ENCODE peak calls at places on chromosomes 5 and 9, in six cellular contexts. A is AG08396; D is activated T-cell treated with anti-CD3 and anti-CD28 coated beads, Interleukin-2, amount 50 U/mL, for 48 hours; O is iris pigment epithelial cell; B is islet precursor cell; V is T-cell. I is an unnamed sample.
A peak's percentile ranks its signal among the peaks of the same experiment; 100 is the strongest.

GRCh38 chr5:144832416-144832815 is 661.7 kb downstream of the KCTD16 start:
- DNase-seq in A (no peak), D (no peak), O (peak; percentile 9), B (no peak), V (no peak), I (no peak)

GRCh38 chr5:116528519-116529234 is 45.9 kb downstream of the SEMA6A start:
- DNase-seq in A (no peak), D (no peak), O (no peak), B (peak; percentile 71), V (no peak), I (no peak)

GRCh38 chr9:90189306-90189705 is 453.3 kb downstream of the DIRAS2 start:
- DNase-seq in A (no peak), D (no peak), O (no peak), B (no peak), V (no peak), I (no peak)

GRCh38 chr5:15598294-15598902 is 98.4 kb downstream of the FBXL7 start:
- DNase-seq in A (no peak), D (peak; percentile 17), O (peak; percentile 27), B (no peak), V (no peak), I (no peak)

GRCh38 chr5:61563401-61563800 is 231.3 kb downstream of the ZSWIM6 start:
- DNase-seq in A (no peak), D (no peak), O (peak; percentile 44), B (no peak), V (no peak), I (no peak)

GRCh38 chr5:134139377-134139851 is 24.9 kb downstream of the TCF7 start:
- DNase-seq in A (no peak), D (peak; percentile 28), O (no peak), B (peak; percentile 48), V (no peak), I (no peak)

GRCh38 chr9:129640871-129641750 is 840 bp downstream of the ASB6 start:
- DNase-seq in A (no peak), D (no peak), O (no peak), B (no peak), V (no peak), I (no peak)

GRCh38 chr9:84278131-84278530 is 62.4 kb downstream of the SLC28A3 start:
- DNase-seq in A (no peak), D (no peak), O (peak; percentile 41), B (no peak), V (no peak), I (no peak)

GRCh38 chr9:115637661-115638060 is 515.9 kb upstream of the PAPPA start:
- DNase-seq in A (no peak), D (no peak), O (no peak), B (no peak), V (no peak), I (no peak)

GRCh38 chr5:133445744-133446143 is 166.6 kb downstream of the FSTL4 start:
- DNase-seq in A (no peak), D (no peak), O (no peak), B (no peak), V (no peak), I (no peak)

GRCh38 chr9:111559000-111559610 is 34.1 kb downstream of the ZNF483 start:
- DNase-seq in A (peak; percentile 17), D (no peak), O (peak; percentile 77), B (no peak), V (no peak), I (no peak)

GRCh38 chr5:82244854-82245635 is 33.1 kb downstream of the RPS23 start:
- DNase-seq in A (no peak), D (no peak), O (no peak), B (no peak), V (no peak), I (no peak)

GRCh38 chr5:93008502-93009167 is 572.4 kb downstream of the NR2F1-AS1 start:
- DNase-seq in A (no peak), D (no peak), O (no peak), B (no peak), V (no peak), I (no peak)